ENCODE peak calls at places on chromosomes 11 and 22, in five cellular contexts. M is GM23338, B is fibroblast of lung, O is AG04450, I is heart left ventricle. A is an unnamed sample.

GRCh38 chr11:123304828-123305530 is 109.9 kb upstream of the CLMP start:
- DNase-seq in M (peak), I (peak), B (no peak), O (no peak), A (no peak)

GRCh38 chr22:26047920-26048319 is 121.3 kb upstream of the SEZ6L start:
- DNase-seq in B (no peak), I (no peak), O (no peak), M (no peak), A (no peak)

GRCh38 chr11:9065614-9066431 is 25.6 kb downstream of the SCUBE2 start:
- DNase-seq in O (no peak), I (no peak), B (no peak), M (no peak), A (no peak)

GRCh38 chr22:42412744-42413220 is 19.4 kb downstream of the NFAM1 start:
- DNase-seq in I (no peak), B (no peak), O (no peak), M (peak), A (no peak)

GRCh38 chr11:16511109-16511806 is 154.9 kb upstream of the SOX6 start:
- DNase-seq in B (peak), O (peak), I (no peak), M (no peak), A (peak)

GRCh38 chr11:107331728-107332127 is 125.9 kb downstream of the CWF19L2 start:
- DNase-seq in O (no peak), I (no peak), M (peak), B (no peak), A (no peak)

GRCh38 chr11:78023426-78023825 is 350 bp upstream of the KCTD14 start:
- DNase-seq in O (no peak), B (no peak), I (no peak), M (no peak), A (no peak)

GRCh38 chr11:131998020-131998419 is 627.6 kb downstream of the NTM start:
- DNase-seq in O (no peak), I (no peak), M (no peak), B (no peak), A (no peak)

GRCh38 chr22:19970479-19971275 is 29.1 kb upstream of the TXNRD2 start:
- DNase-seq in B (peak), I (peak), O (no peak), M (peak), A (no peak)

GRCh38 chr11:11476499-11476898 is 123.4 kb upstream of the CSNK2A3 start:
- DNase-seq in I (no peak), B (no peak), O (no peak), M (no peak), A (no peak)

GRCh38 chr22:20183823-20184222 is 33.0 kb upstream of the CCDC188 start:
- DNase-seq in B (no peak), I (no peak), O (no peak), M (no peak), A (no peak)

GRCh38 chr22:39456262-39457046 is at the start of gene MGAT3:
- DNase-seq in M (no peak), O (no peak), B (no peak), I (no peak), A (no peak)

GRCh38 chr22:48039326-48039725 is 1276.9 kb downstream of the TBC1D22A start:
- DNase-seq in B (no peak), I (no peak), M (no peak), O (no peak), A (no peak)

GRCh38 chr22:36734171-36735058 is 30.9 kb upstream of the CACNG2 start:
- DNase-seq in I (no peak), M (no peak), O (no peak), B (peak), A (no peak)

GRCh38 chr11:108388576-108388975 is 78.8 kb downstream of the C11orf65 start:
- DNase-seq in O (no peak), B (no peak), I (no peak), M (no peak), A (no peak)

GRCh38 chr22:17627961-17628303 is 617 bp downstream of the ATP6V1E1 start:
- DNase-seq in I (no peak), M (peak), O (no peak), B (no peak), A (no peak)

GRCh38 chr11:72629266-72629665 is 45.0 kb downstream of the PDE2A start:
- DNase-seq in M (no peak), B (no peak), O (no peak), I (peak), A (no peak)

GRCh38 chr11:35433588-35433987 is 14.2 kb upstream of the SLC1A2 start:
- DNase-seq in O (no peak), I (no peak), B (no peak), M (no peak), A (no peak)

GRCh38 chr22:19336133-19337075 is 44.9 kb upstream of the CLTCL1 start:
- DNase-seq in O (no peak), M (no peak), B (no peak), I (no peak), A (no peak)

GRCh38 chr11:33919645-33920044 is 27.8 kb upstream of the LMO2 start:
- DNase-seq in O (no peak), B (no peak), I (no peak), M (no peak), A (no peak)

GRCh38 chr22:30211124-30211820 is 35.3 kb downstream of the LIF start:
- DNase-seq in M (no peak), O (no peak), I (no peak), B (no peak), A (no peak)

GRCh38 chr11:65571940-65572339 is 398 bp upstream of the FAM89B start:
- DNase-seq in M (peak), O (no peak), B (peak), I (no peak), A (no peak)

GRCh38 chr11:15826826-15827225 is 529.5 kb downstream of the SOX6 start:
- DNase-seq in M (peak), B (peak), I (peak), O (no peak), A (no peak)

GRCh38 chr11:94638902-94639373 is 71.8 kb downstream of the PIWIL4 start:
- DNase-seq in O (no peak), I (no peak), M (no peak), B (peak), A (no peak)
- H3K4me3 ChIP-seq in O (no peak), I (no peak), M (no peak), B (no peak), A (no peak)

DNA sequence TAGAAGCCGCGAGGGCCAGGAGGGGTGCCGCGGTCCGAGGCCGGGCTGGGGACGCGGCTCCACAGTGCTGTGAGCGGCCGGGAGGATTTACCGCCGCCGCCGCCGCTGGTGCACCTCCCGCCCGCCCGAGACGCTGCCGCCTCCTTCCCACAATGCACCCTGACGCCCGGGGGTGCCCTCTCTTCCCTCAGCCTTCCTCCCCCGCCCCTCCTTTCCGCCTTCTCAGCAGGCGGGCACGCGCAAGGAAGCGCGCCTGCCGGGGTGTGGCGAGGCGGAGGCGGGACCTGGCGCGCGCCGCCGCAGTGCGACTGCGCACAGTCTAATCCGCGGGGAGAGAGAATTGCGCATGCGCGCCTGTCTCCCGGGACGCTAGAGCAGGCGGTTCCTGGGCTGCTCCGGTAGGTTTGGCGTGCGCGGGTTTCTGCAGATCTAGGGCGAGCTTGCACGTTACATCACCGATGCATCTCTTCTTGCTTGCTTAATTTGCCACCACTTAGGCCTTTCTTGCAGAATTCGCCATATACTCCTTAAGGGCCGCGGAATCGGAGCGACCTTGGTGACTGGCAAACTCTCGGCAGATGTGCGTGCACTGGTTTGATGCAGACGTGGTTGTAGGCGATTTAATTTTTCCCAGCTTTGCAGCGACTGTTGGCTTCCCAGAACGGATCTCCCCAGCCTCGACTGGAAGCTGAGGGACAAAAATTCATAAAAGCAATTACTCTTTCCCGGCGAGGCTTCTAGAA is at the start of the genes GVQW3 and THAP12:
- DNase-seq in B (peak), O (peak), M (peak), I (peak), A (peak)
- H3K4me3 ChIP-seq in B (peak), O (peak), M (peak), I (peak), A (peak)

DNA sequence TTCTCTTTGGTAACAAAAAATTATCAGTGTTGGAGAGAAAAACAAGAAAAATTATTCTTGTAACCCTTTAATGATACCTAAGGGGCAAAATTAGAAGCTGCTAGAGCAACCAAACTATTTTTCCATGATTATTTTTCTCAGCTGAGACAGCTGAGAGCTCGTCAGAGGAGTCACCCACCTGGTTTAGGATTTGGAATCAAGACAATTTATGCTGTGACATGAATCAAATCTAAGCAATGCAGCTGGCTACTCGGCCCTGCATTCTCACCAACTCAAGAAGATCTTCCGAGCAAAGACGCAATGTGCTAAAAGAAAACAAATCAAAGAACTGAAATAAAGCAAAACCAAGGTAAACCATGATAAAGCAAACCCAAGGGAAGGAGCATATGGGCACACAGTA is 15.2 kb upstream of the EFCAB6 start:
- DNase-seq in O (no peak), M (no peak), B (no peak), I (no peak), A (no peak)
- H3K4me3 ChIP-seq in O (no peak), M (no peak), B (no peak), I (no peak), A (no peak)

GRCh38 chr11:112229159-112229558 is 2.9 kb downstream of the PTS start:
- DNase-seq in M (no peak), I (no peak), O (no peak), B (no peak), A (no peak)

GRCh38 chr11:112227002-112227401 is 774 bp downstream of the PTS start:
- DNase-seq in O (no peak), M (peak), I (no peak), B (peak), A (no peak)

GRCh38 chr11:112226062-112226921 is at the start of gene PTS:
- DNase-seq in O (no peak), I (peak), M (peak), B (peak), A (peak)

GRCh38 chr11:112228706-112229105 is 2.5 kb downstream of the PTS start:
- DNase-seq in B (no peak), I (no peak), M (no peak), O (no peak), A (no peak)

DNA sequence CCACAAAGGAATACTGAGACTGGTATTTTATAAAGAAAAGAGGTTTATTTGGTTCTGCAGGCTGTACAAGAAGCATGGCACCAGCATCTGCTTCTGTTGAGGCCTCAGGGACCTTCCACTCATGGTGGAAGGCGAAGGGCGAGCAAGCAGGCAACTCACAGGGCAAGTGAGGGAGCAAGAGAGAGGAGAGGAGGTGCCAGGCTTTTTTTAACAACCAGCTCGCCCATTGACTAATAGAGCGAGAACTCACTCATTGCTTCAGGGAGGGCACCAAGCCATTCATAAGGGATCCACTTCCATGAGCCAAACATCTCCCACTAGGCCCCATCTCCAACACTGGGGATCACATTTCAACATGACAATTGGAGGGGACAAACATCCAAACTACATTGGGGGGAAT is 1.2 kb downstream of the PTS start:
- DNase-seq in M (no peak), O (no peak), B (no peak), I (no peak), A (no peak)
- H3K4me3 ChIP-seq in M (peak), O (peak), B (peak), I (no peak), A (peak)

GRCh38 chr11:27701262-27702105 is 1.2 kb upstream of the BDNF start:
- DNase-seq in B (peak), I (peak), M (peak), O (no peak), A (no peak)
- H3K4me3 ChIP-seq in B (peak), I (peak), M (peak), O (peak), A (peak)

GRCh38 chr22:50704510-50705218 is 32.0 kb downstream of the SHANK3 start:
- DNase-seq in B (no peak), I (peak), M (no peak), O (no peak), A (no peak)
- H3K4me3 ChIP-seq in B (no peak), I (no peak), M (peak), O (peak), A (peak)

GRCh38 chr11:102317768-102318103 is 452 bp downstream of the BIRC3 start:
- DNase-seq in I (no peak), O (no peak), M (no peak), B (no peak), A (no peak)

GRCh38 chr11:102320679-102321078 is 3.4 kb downstream of the BIRC3 start:
- DNase-seq in M (no peak), B (no peak), I (no peak), O (no peak), A (no peak)

GRCh38 chr11:102318469-102318868 is 1.2 kb downstream of the BIRC3 start:
- DNase-seq in O (no peak), I (no peak), M (no peak), B (no peak), A (no peak)

GRCh38 chr11:102320166-102320565 is 2.9 kb downstream of the BIRC3 start:
- DNase-seq in I (no peak), B (no peak), M (no peak), O (no peak), A (no peak)

DNA sequence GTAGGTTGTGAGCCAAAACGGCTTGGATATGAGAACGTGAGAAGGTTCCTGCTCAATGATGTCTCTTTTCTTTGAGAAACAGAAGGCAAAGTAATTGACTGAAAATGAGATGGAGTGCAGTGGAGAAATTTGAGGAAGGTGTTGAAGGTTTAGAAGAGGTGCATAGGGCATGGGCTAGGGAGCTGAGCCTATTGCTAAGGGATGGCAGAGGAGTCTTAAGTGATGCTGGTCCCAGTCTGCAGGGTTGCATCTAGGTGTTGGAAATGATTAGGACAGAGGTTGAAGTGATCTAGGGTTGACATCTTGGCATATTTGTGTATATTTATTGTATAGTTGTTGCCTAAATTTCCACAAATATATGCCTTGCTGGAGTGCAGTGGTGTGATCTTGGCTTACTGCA is 2.3 kb downstream of the BIRC3 start:
- DNase-seq in I (no peak), B (no peak), M (no peak), O (no peak), A (no peak)
- H3K4me3 ChIP-seq in I (no peak), B (no peak), M (no peak), O (no peak), A (no peak)